ENCODE peak calls at places on chromosomes 11 and 22, in four cellular contexts. Z, S, U and O are unnamed samples. For H3K36me3, the result is how much of the 10 kb centered on the place peaks cover.

GRCh38 chr11:119727523-119728081 is 1.4 kb downstream of the NECTIN1 start:
- DNase-seq in S (no peak), U (no peak), Z (peak), O (peak)

GRCh38 chr11:93845181-93846092 is 5.0 kb downstream of the VSTM5 start:
- DNase-seq in Z (no peak), S (no peak), U (no peak), O (no peak)

GRCh38 chr11:65524747-65525658 is at the start of gene SCYL1:
- DNase-seq in S (no peak), U (peak), Z (peak), O (peak)

GRCh38 chr22:42324566-42324965 is 54.1 kb upstream of the TCF20 start:
- DNase-seq in Z (no peak), U (peak), S (no peak), O (no peak)

GRCh38 chr11:123062892-123063395 is 1.0 kb upstream of the HSPA8 start:
- DNase-seq in Z (no peak), S (no peak), U (peak), O (no peak)

GRCh38 chr11:103871923-103872551 is 164.4 kb upstream of the DDI1 start:
- DNase-seq in Z (no peak), S (no peak), U (no peak), O (no peak)

GRCh38 chr11:18203723-18204122 is 31.1 kb downstream of the MRGPRX4 start:
- DNase-seq in Z (peak), S (no peak), U (no peak), O (peak)

GRCh38 chr11:99410636-99411035 is 389.9 kb downstream of the CNTN5 start:
- DNase-seq in S (no peak), Z (no peak), U (no peak), O (no peak)

GRCh38 chr22:19405652-19406051 is 25.9 kb downstream of the HIRA start:
- DNase-seq in U (no peak), Z (no peak), S (no peak), O (no peak)

GRCh38 chr22:42769574-42770447 is 49.1 kb upstream of the A4GALT start:
- DNase-seq in Z (peak), S (no peak), U (peak), O (no peak)

GRCh38 chr22:29427176-29427760 is 11.1 kb upstream of the RFPL1 start:
- DNase-seq in U (no peak), S (no peak), Z (no peak), O (no peak)

GRCh38 chr11:20161923-20162322 is 1.6 kb upstream of the DBX1 start:
- DNase-seq in U (no peak), Z (peak), S (no peak), O (no peak)

GRCh38 chr11:121810291-121810690 is 305.7 kb downstream of the BLID start:
- DNase-seq in U (no peak), Z (peak), S (no peak), O (no peak)

GRCh38 chr11:96090711-96091110 is 166.8 kb upstream of the MTMR2 start:
- DNase-seq in Z (peak), S (no peak), U (peak), O (no peak)

GRCh38 chr11:114215871-114216803 is 80.1 kb upstream of the NNMT start:
- DNase-seq in U (no peak), Z (no peak), S (no peak), O (no peak)

GRCh38 chr11:121459413-121460041 is 6.8 kb upstream of the SORL1-AS1 start:
- DNase-seq in Z (no peak), S (no peak), U (no peak), O (no peak)

GRCh38 chr11:113462830-113463229 is 12.4 kb downstream of the DRD2 start:
- DNase-seq in U (no peak), Z (no peak), S (no peak), O (no peak)

GRCh38 chr11:122337241-122338176 is 221.5 kb upstream of the BLID start:
- DNase-seq in U (no peak), S (no peak), Z (no peak), O (no peak)

GRCh38 chr11:38751421-38751820 is 2153.4 kb upstream of the RAG2 start:
- DNase-seq in S (no peak), U (no peak), Z (no peak), O (no peak)

GRCh38 chr22:48696371-48696770 is 1131.3 kb downstream of the BRD1 start:
- DNase-seq in S (no peak), Z (no peak), U (no peak), O (no peak)

GRCh38 chr11:66327171-66328035 is 8.8 kb downstream of the RIN1 start:
- DNase-seq in Z (peak), U (no peak), S (no peak), O (no peak)

GRCh38 chr22:44304354-44304753 is 8.4 kb downstream of the SHISAL1 start:
- DNase-seq in Z (peak), U (peak), S (no peak), O (no peak)

GRCh38 chr11:125382211-125382807 is 113.8 kb downstream of the FEZ1 start:
- DNase-seq in Z (no peak), U (no peak), S (no peak), O (no peak)

GRCh38 chr11:60377737-60378136 is 595 bp upstream of the MS4A7 start:
- DNase-seq in Z (no peak), U (peak), S (no peak), O (no peak)

GRCh38 chr22:31342389-31343125 is 3.6 kb downstream of the PATZ1 start:
- DNase-seq in S (no peak), Z (no peak), U (no peak), O (peak)

GRCh38 chr11:113245216-113245615 is 69.2 kb upstream of the TTC12 start:
- DNase-seq in U (no peak), S (no peak), Z (no peak), O (no peak)

GRCh38 chr11:69352715-69353325 is 58.9 kb downstream of the MYEOV start:
- DNase-seq in Z (peak), S (peak), U (peak), O (no peak)

GRCh38 chr22:22786301-22787115 is 101.1 kb upstream of the IGLL5 start:
- DNase-seq in Z (no peak), U (no peak), S (no peak), O (no peak)

GRCh38 chr11:14202263-14203173 is 156.5 kb downstream of the RRAS2 start:
- DNase-seq in U (no peak), S (no peak), Z (no peak), O (no peak)
- H3K36me3 ChIP-seq in U (under half), S (under half), Z (under half), O (under half)

GRCh38 chr11:126917531-126918204 is 82.9 kb downstream of the KIRREL3 start:
- DNase-seq in Z (peak), S (no peak), U (peak), O (no peak)
- H4K8ac ChIP-seq in Z (no peak), S (no peak), U (no peak), O (no peak)

GRCh38 chr22:36376265-36376664 is 11.5 kb downstream of the MYH9 start:
- DNase-seq in Z (no peak), S (no peak), U (no peak), O (no peak)
- H2BK12ac ChIP-seq in Z (no peak), S (no peak), U (no peak), O (no peak)

GRCh38 chr11:47177846-47178245 is 1.2 kb upstream of the ARFGAP2 start:
- DNase-seq in Z (no peak), S (no peak), U (no peak), O (no peak)

GRCh38 chr11:47177229-47177845 is 658 bp upstream of the ARFGAP2 start:
- DNase-seq in U (peak), S (no peak), Z (peak), O (peak)

GRCh38 chr11:47176328-47177228 is at the start of gene ARFGAP2:
- DNase-seq in Z (peak), S (no peak), U (peak), O (peak)

GRCh38 chr11:47178305-47178704 is 1.6 kb upstream of the ARFGAP2 start:
- DNase-seq in U (no peak), S (no peak), Z (no peak), O (no peak)

GRCh38 chr11:47175746-47176327 is 842 bp downstream of the ARFGAP2 start:
- DNase-seq in U (peak), Z (no peak), S (no peak), O (no peak)
- H3K36me3 ChIP-seq in U (half or more), Z (half or more), S (under half), O (under half)

DNA sequence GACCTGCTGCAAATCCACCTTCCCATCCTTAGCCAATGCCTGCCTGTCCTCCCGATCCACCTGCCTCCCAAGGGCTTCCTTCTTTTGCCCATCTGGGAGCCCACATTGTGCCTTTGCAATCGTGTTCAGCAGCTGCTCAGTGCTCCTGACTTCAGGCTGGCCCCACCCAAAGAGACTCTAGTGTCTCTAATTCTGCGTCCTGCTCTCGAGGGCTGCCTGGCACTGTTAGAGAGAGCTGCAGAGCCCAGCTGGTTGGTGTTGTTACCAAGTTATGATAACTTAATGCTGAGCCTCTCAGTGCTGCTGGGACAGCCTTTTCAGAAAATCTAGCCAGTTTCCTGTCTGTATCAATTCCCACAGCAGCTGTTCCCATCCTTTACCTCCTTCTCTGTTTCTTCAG is 69.1 kb downstream of the MICAL2 start:
- DNase-seq in S (no peak), U (no peak), Z (no peak), O (no peak)
- H4K8ac ChIP-seq in S (no peak), U (peak), Z (peak), O (no peak)

GRCh38 chr22:17266261-17266971 is 47.2 kb upstream of the ADA2 start:
- DNase-seq in Z (peak), U (no peak), S (no peak), O (peak)

GRCh38 chr22:17269224-17269606 is 50.0 kb upstream of the ADA2 start:
- DNase-seq in S (no peak), U (no peak), Z (no peak), O (no peak)

GRCh38 chr22:17268501-17269223 is 49.4 kb upstream of the ADA2 start:
- DNase-seq in U (no peak), Z (no peak), S (no peak), O (no peak)

GRCh38 chr22:17269607-17270261 is 50.5 kb upstream of the ADA2 start:
- DNase-seq in S (no peak), U (no peak), Z (no peak), O (no peak)

GRCh38 chr22:17267661-17268330 is 48.6 kb upstream of the ADA2 start:
- DNase-seq in Z (no peak), U (peak), S (no peak), O (no peak)
- H2BK12ac ChIP-seq in Z (no peak), U (no peak), S (peak), O (no peak)

GRCh38 chr11:993141-993540 is 43.4 kb downstream of the MUC6 start:
- DNase-seq in Z (no peak), S (no peak), U (no peak), O (no peak)
- H3K36me3 ChIP-seq in Z (half or more), S (under half), U (half or more), O (half or more)